ENCODE peak calls at places on chromosome 3, in four cellular contexts. B is heart left ventricle, D is H54, T is esophagus muscularis mucosa. O is an unnamed sample.

GRCh38 chr3:173411288-173412064 is 13.9 kb downstream of the NLGN1 start:
- DNase-seq in B (no peak), D (no peak), T (no peak), O (no peak)

GRCh38 chr3:112364291-112364690 is 31.3 kb downstream of the CD200 start:
- DNase-seq in B (no peak), D (no peak), T (no peak), O (no peak)

GRCh38 chr3:158097571-158098553 is 8.4 kb downstream of the SHOX2 start:
- DNase-seq in B (no peak), D (no peak), T (no peak), O (no peak)

GRCh38 chr3:125633767-125634166 is 38.5 kb upstream of the OSBPL11 start:
- DNase-seq in B (no peak), D (no peak), T (no peak), O (no peak)

GRCh38 chr3:112848196-112848595 is 1.5 kb upstream of the CD200R1L start:
- DNase-seq in B (no peak), D (no peak), T (no peak), O (no peak)

GRCh38 chr3:14431556-14431927 is 29.1 kb downstream of the SLC6A6 start:
- DNase-seq in B (no peak), D (no peak), T (no peak), O (no peak)

GRCh38 chr3:130933801-130934345 is 40.0 kb downstream of the ATP2C1 start:
- DNase-seq in B (no peak), D (no peak), T (no peak), O (no peak)

GRCh38 chr3:46558184-46559029 is 7.7 kb downstream of the LRRC2 start:
- DNase-seq in B (peak), D (no peak), T (peak), O (no peak)

GRCh38 chr3:115660646-115661442 is 37.5 kb downstream of the GAP43 start:
- DNase-seq in B (peak), D (no peak), T (no peak), O (no peak)

GRCh38 chr3:193962986-193963683 is 172.8 kb upstream of the HES1 start:
- DNase-seq in B (no peak), D (no peak), T (no peak), O (no peak)

GRCh38 chr3:13812039-13812438 is 67.8 kb downstream of the WNT7A start:
- DNase-seq in B (no peak), D (no peak), T (no peak), O (no peak)

GRCh38 chr3:29582310-29582709 is 301.4 kb downstream of the RBMS3 start:
- DNase-seq in B (no peak), D (no peak), T (no peak), O (no peak)

GRCh38 chr3:194327030-194327413 is 24.1 kb downstream of the CPN2 start:
- DNase-seq in B (no peak), D (no peak), T (no peak), O (no peak)

GRCh38 chr3:58526124-58526957 is 10.6 kb downstream of the ACOX2 start:
- DNase-seq in B (no peak), D (peak), T (peak), O (no peak)

GRCh38 chr3:112090899-112091586 is 4.9 kb downstream of the C3orf52 start:
- DNase-seq in B (no peak), D (no peak), T (no peak), O (no peak)

GRCh38 chr3:117019082-117019713 is 309.6 kb downstream of the TUSC7 start:
- DNase-seq in B (peak), D (peak), T (no peak), O (no peak)

GRCh38 chr3:11944052-11944673 is 60.0 kb upstream of the SYN2 start:
- DNase-seq in B (no peak), D (peak), T (no peak), O (no peak)

GRCh38 chr3:177633671-177634207 is 436.5 kb upstream of the TBL1XR1 start:
- DNase-seq in B (no peak), D (no peak), T (no peak), O (no peak)

GRCh38 chr3:78888650-78889049 is 879.1 kb downstream of the ROBO1 start:
- DNase-seq in B (no peak), D (no peak), T (no peak), O (no peak)

GRCh38 chr3:81339040-81339845 is 422.2 kb downstream of the GBE1 start:
- DNase-seq in B (no peak), D (no peak), T (no peak), O (no peak)

GRCh38 chr3:2765002-2765579 is 345.1 kb downstream of the IL5RA start:
- DNase-seq in B (no peak), D (no peak), T (no peak), O (no peak)

GRCh38 chr3:117853923-117854322 is 1144.3 kb downstream of the TUSC7 start:
- DNase-seq in B (no peak), D (no peak), T (no peak), O (no peak)

GRCh38 chr3:86995537-86995936 is 4.6 kb upstream of the VGLL3 start:
- DNase-seq in B (no peak), D (no peak), T (no peak), O (no peak)

GRCh38 chr3:43865376-43865775 is 174.6 kb downstream of the ABHD5 start:
- DNase-seq in B (no peak), D (no peak), T (peak), O (peak)

GRCh38 chr3:131526801-131527347 is 24.1 kb upstream of the MRPL3 start:
- DNase-seq in B (peak), D (no peak), T (no peak), O (no peak)

GRCh38 chr3:57968499-57968898 is 39.7 kb upstream of the FLNB start:
- DNase-seq in B (no peak), D (no peak), T (no peak), O (no peak)

GRCh38 chr3:174199696-174200095 is 659.4 kb upstream of the NAALADL2 start:
- DNase-seq in B (no peak), D (no peak), T (no peak), O (no peak)

GRCh38 chr3:1723726-1724125 is 374.9 kb upstream of the CNTN4 start:
- DNase-seq in B (no peak), D (no peak), T (no peak), O (no peak)

GRCh38 chr3:138567403-138567802 is 26.7 kb downstream of the CEP70 start:
- DNase-seq in B (no peak), D (no peak), T (no peak), O (no peak)

GRCh38 chr3:14223595-14223994 is 45.0 kb downstream of the LSM3 start:
- DNase-seq in B (no peak), D (no peak), T (no peak), O (peak)

GRCh38 chr3:12421132-12421531 is 63.1 kb upstream of the TSEN2 start:
- DNase-seq in B (no peak), D (no peak), T (no peak), O (no peak)

GRCh38 chr3:192851821-192852352 is 65.8 kb downstream of the MB21D2 start:
- DNase-seq in B (peak), D (peak), T (no peak), O (no peak)
- TF ChIP-seq POLR2A in B (no peak), D (no peak), T (no peak), O (no peak)

GRCh38 chr3:133077688-133078087 is 39.5 kb downstream of the TMEM108 start:
- DNase-seq in B (no peak), D (no peak), T (no peak), O (no peak)

GRCh38 chr3:133079621-133080020 is 41.4 kb downstream of the TMEM108 start:
- DNase-seq in B (no peak), D (no peak), T (no peak), O (no peak)

GRCh38 chr3:133081016-133081415 is 42.8 kb downstream of the TMEM108 start:
- DNase-seq in B (no peak), D (no peak), T (no peak), O (no peak)

GRCh38 chr3:133075027-133075426 is 36.8 kb downstream of the TMEM108 start:
- DNase-seq in B (no peak), D (no peak), T (no peak), O (no peak)
- TF ChIP-seq POLR2A in B (no peak), D (no peak), T (no peak), O (no peak)

GRCh38 chr3:197736010-197736490 is 654 bp downstream of the RUBCN start:
- DNase-seq in B (no peak), D (peak), T (peak), O (no peak)

GRCh38 chr3:197736491-197737318 is at the start of gene RUBCN:
- DNase-seq in B (peak), D (peak), T (peak), O (no peak)

GRCh38 chr3:197733042-197733441 is 3.7 kb downstream of the RUBCN start:
- DNase-seq in B (no peak), D (no peak), T (no peak), O (no peak)

GRCh38 chr3:197737319-197737649 is 580 bp upstream of the RUBCN start:
- DNase-seq in B (no peak), D (no peak), T (no peak), O (no peak)

GRCh38 chr3:197734667-197735318 is 1.9 kb downstream of the RUBCN start:
- DNase-seq in B (no peak), D (no peak), T (no peak), O (no peak)
- TF ChIP-seq POLR2A in B (no peak), D (no peak), T (no peak), O (no peak)

DNA sequence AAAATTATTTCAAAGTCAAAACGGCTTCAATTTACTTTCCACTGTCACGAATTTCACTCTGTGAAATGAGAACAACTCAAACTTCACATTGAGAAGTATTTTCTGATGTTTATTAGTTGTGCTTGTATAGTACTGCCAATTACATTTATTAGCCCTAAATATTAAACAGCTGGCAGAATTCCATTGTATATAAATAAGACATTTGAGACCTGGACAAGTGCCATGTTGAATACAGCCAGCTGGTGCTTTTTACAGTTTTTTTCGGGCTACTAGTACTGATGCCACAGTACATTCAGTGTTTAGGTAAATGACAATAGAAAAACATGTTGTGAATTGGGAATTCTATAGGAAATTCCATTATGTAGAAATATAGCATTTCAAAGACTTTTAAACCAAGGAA is 79.0 kb downstream of the EPHA3 start:
- DNase-seq in B (no peak), D (no peak), T (no peak), O (no peak)
- TF ChIP-seq POLR2A in B (no peak), D (no peak), T (no peak), O (no peak)

DNA sequence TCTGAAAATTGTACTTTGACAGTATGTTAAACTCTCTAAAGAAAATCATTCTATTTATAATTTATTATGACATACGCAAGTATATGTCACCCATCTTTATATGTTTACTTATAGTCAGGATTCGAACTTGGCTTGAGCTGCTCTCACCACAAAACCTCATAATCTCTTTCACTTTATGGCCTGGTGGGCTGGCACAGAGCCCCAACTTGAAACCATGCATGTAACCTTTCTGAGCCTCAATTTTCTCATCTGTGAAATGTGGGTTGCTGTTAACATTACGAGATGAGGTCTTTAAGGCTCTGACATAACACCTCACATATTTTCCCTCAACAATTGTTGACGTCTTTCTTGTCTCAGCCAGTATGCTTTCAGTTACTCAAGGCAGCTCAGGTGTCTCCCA is 69.4 kb upstream of the PFN2 start:
- DNase-seq in B (no peak), D (no peak), T (no peak), O (no peak)
- TF ChIP-seq POLR2A in B (no peak), D (no peak), T (no peak), O (no peak)

GRCh38 chr3:150006774-150007173 is 36.1 kb upstream of the PFN2 start:
- DNase-seq in B (no peak), D (no peak), T (no peak), O (no peak)

GRCh38 chr3:150000631-150001030 is 29.9 kb upstream of the PFN2 start:
- DNase-seq in B (no peak), D (no peak), T (no peak), O (no peak)

DNA sequence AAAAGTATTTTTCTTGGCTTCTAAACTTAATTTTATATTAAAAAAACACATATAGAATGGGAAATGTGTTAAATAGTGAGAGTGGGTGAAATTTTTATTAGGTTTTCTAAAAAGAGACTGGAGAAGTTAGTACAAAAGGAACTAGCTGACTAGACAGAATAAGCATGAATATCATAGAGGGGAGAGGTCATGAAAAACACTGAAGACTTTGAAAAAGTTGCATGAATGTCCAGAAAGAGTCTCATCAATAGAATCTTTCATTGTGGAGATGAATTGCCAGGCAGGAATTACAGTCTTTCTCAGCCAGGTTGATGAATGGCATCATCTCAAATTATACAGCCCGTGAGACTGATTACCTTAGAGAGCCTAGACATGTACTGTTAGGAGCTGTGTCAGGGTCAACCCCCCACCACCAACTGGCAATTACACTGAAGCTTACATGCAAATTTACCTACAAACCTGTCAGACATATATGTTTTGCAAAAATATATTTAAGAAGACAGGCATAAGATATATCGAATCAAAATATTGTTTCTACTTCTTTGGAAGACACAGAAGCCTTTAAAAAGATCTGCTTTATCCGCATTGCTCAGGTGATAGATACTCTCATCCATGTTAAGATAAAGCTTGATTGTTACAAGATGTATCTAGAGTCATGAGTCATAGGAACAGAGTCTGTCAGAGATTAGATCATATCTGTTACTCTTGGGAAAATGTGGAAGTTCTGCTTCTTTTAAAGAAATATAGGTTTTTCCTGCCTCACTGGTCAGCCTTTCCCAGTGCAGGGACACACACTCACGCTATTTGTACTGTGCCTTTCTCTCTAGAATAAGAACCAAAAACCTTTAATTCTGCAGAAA is 34.8 kb upstream of the PFN2 start:
- DNase-seq in B (no peak), D (no peak), T (no peak), O (no peak)
- TF ChIP-seq POLR2A in B (no peak), D (no peak), T (no peak), O (no peak)